ENCODE peak calls at places on chromosome 7, in seven cellular contexts. One of them, this sample, is unnamed.
A peak's percentile ranks its signal among the peaks of the same experiment; 100 is the strongest.

GRCh38 chr7:4694653-4695335 is 12.7 kb downstream of the FOXK1 start:
- DNase-seq in retina: no peak
- DNase-seq in NCI-H510A: no peak
- DNase-seq in globus pallidus: no peak
- DNase-seq in NCI-H2107: no peak
- DNase-seq in HT1080: peak; percentile 34
- DNase-seq in iris pigment epithelial cell: peak; percentile 86
- DNase-seq in this sample: no peak

GRCh38 chr7:99407849-99408346 is 499 bp downstream of the PDAP1 start:
- DNase-seq in retina: no peak
- DNase-seq in NCI-H510A: no peak
- DNase-seq in globus pallidus: no peak
- DNase-seq in NCI-H2107: peak; percentile 27
- DNase-seq in HT1080: peak; percentile 47
- DNase-seq in iris pigment epithelial cell: peak; percentile 84
- DNase-seq in this sample: peak; percentile 80

GRCh38 chr7:114418117-114418516 is 3.5 kb downstream of the FOXP2 start:
- DNase-seq in retina: peak; percentile 48
- DNase-seq in NCI-H510A: no peak
- DNase-seq in globus pallidus: no peak
- DNase-seq in NCI-H2107: no peak
- DNase-seq in HT1080: no peak
- DNase-seq in iris pigment epithelial cell: no peak
- DNase-seq in this sample: no peak

GRCh38 chr7:31874631-31875374 is 187.8 kb downstream of the PPP1R17 start:
- DNase-seq in retina: no peak
- DNase-seq in NCI-H510A: no peak
- DNase-seq in globus pallidus: no peak
- DNase-seq in NCI-H2107: no peak
- DNase-seq in HT1080: no peak
- DNase-seq in iris pigment epithelial cell: no peak
- DNase-seq in this sample: no peak

GRCh38 chr7:45893374-45893995 is 5.2 kb downstream of the IGFBP1 start:
- DNase-seq in retina: no peak
- DNase-seq in NCI-H510A: no peak
- DNase-seq in globus pallidus: no peak
- DNase-seq in NCI-H2107: no peak
- DNase-seq in HT1080: no peak
- DNase-seq in iris pigment epithelial cell: no peak
- DNase-seq in this sample: no peak

GRCh38 chr7:69018200-69018599 is 580.1 kb upstream of the AUTS2 start:
- DNase-seq in retina: no peak
- DNase-seq in NCI-H510A: no peak
- DNase-seq in globus pallidus: no peak
- DNase-seq in NCI-H2107: no peak
- DNase-seq in HT1080: no peak
- DNase-seq in iris pigment epithelial cell: no peak
- DNase-seq in this sample: no peak

GRCh38 chr7:16668049-16668858 is 22.3 kb downstream of the BZW2 start:
- DNase-seq in retina: no peak
- DNase-seq in NCI-H510A: no peak
- DNase-seq in globus pallidus: peak; percentile 5
- DNase-seq in NCI-H2107: no peak
- DNase-seq in HT1080: peak; percentile 93
- DNase-seq in iris pigment epithelial cell: peak; percentile 100
- DNase-seq in this sample: peak; percentile 93

GRCh38 chr7:18666107-18666728 is 170.7 kb downstream of the HDAC9 start:
- DNase-seq in retina: peak; percentile 67
- DNase-seq in NCI-H510A: no peak
- DNase-seq in globus pallidus: peak; percentile 76
- DNase-seq in NCI-H2107: peak; percentile 64
- DNase-seq in HT1080: peak; percentile 55
- DNase-seq in iris pigment epithelial cell: peak; percentile 79
- DNase-seq in this sample: peak; percentile 45

GRCh38 chr7:134752006-134752760 is 27.3 kb upstream of the CALD1 start:
- DNase-seq in retina: no peak
- DNase-seq in NCI-H510A: no peak
- DNase-seq in globus pallidus: no peak
- DNase-seq in NCI-H2107: no peak
- DNase-seq in HT1080: peak; percentile 63
- DNase-seq in iris pigment epithelial cell: peak; percentile 84
- DNase-seq in this sample: peak; percentile 48

GRCh38 chr7:132866551-132866950 is 215.3 kb downstream of the CHCHD3 start:
- DNase-seq in retina: no peak
- DNase-seq in NCI-H510A: no peak
- DNase-seq in globus pallidus: no peak
- DNase-seq in NCI-H2107: no peak
- DNase-seq in HT1080: no peak
- DNase-seq in iris pigment epithelial cell: no peak
- DNase-seq in this sample: no peak

GRCh38 chr7:95263803-95264202 is 60.5 kb downstream of the PON1 start:
- DNase-seq in retina: no peak
- DNase-seq in NCI-H510A: no peak
- DNase-seq in globus pallidus: no peak
- DNase-seq in NCI-H2107: no peak
- DNase-seq in HT1080: no peak
- DNase-seq in iris pigment epithelial cell: peak; percentile 15
- DNase-seq in this sample: no peak

This sample was measured in RWPE1.